ENCODE peak calls at places on chromosomes 12 and 14, in eight cellular contexts. C is adrenal gland, D is brain microvascular endothelial cell, Y is heart left ventricle, L is Peyer's patch, X is NB4, R is kidney, G is neural progenitor cell. K is an unnamed sample.
A peak's percentile ranks its signal among the peaks of the same experiment; 100 is the strongest.

GRCh38 chr14:31166271-31166561 is 41.4 kb downstream of the HECTD1 start:
- DNase-seq in C (no peak), D (no peak), Y (no peak), L (no peak), X (no peak), R (no peak), G (no peak), K (no peak)

GRCh38 chr12:79415754-79416435 is 274.9 kb downstream of the PAWR start:
- DNase-seq in C (no peak), D (no peak), Y (no peak), L (peak; percentile 52), X (no peak), R (no peak), G (no peak), K (peak; percentile 32)

GRCh38 chr12:6280053-6280469 is 30.4 kb upstream of the PLEKHG6 start:
- DNase-seq in C (peak; percentile 61), D (peak; percentile 68), Y (peak; percentile 48), L (peak; percentile 59), X (no peak), R (peak; percentile 84), G (no peak), K (peak; percentile 95)

GRCh38 chr14:54364555-54365415 is 32.0 kb upstream of the CDKN3 start:
- DNase-seq in C (no peak), D (no peak), Y (peak; percentile 68), L (no peak), X (no peak), R (no peak), G (no peak), K (peak; percentile 59)

GRCh38 chr12:40300490-40300889 is 75.7 kb downstream of the LRRK2 start:
- DNase-seq in C (no peak), D (no peak), Y (no peak), L (no peak), X (no peak), R (no peak), G (no peak), K (peak; percentile 11)

GRCh38 chr12:42119085-42119633 is 25.5 kb downstream of the GXYLT1 start:
- DNase-seq in C (no peak), D (peak; percentile 63), Y (no peak), L (no peak), X (no peak), R (no peak), G (no peak), K (peak; percentile 88)

GRCh38 chr14:94392510-94392935 is 4.1 kb upstream of the SERPINA1 start:
- DNase-seq in C (peak; percentile 30), D (peak; percentile 31), Y (peak; percentile 56), L (no peak), X (peak; percentile 95), R (no peak), G (no peak), K (no peak)

GRCh38 chr14:91493169-91493568 is 16.9 kb downstream of the PPP4R3A start:
- DNase-seq in C (no peak), D (no peak), Y (no peak), L (no peak), X (peak; percentile 45), R (no peak), G (no peak), K (peak; percentile 55)

GRCh38 chr12:88658009-88658408 is 77.7 kb upstream of the KITLG start:
- DNase-seq in C (no peak), D (no peak), Y (no peak), L (no peak), X (no peak), R (no peak), G (no peak), K (no peak)

GRCh38 chr14:99387880-99388279 is 92.8 kb downstream of the SETD3 start:
- DNase-seq in C (no peak), D (no peak), Y (no peak), L (no peak), X (no peak), R (no peak), G (no peak), K (no peak)

GRCh38 chr14:99393059-99393655 is 87.5 kb downstream of the SETD3 start:
- DNase-seq in C (no peak), D (no peak), Y (no peak), L (peak; percentile 74), X (peak; percentile 47), R (no peak), G (peak; percentile 70), K (peak; percentile 49)

GRCh38 chr14:99391671-99392070 is 89.0 kb downstream of the SETD3 start:
- DNase-seq in C (no peak), D (peak; percentile 30), Y (no peak), L (no peak), X (no peak), R (no peak), G (no peak), K (peak; percentile 74)

GRCh38 chr14:99388286-99388685 is 92.4 kb downstream of the SETD3 start:
- DNase-seq in C (no peak), D (no peak), Y (no peak), L (no peak), X (no peak), R (no peak), G (no peak), K (no peak)

DNA sequence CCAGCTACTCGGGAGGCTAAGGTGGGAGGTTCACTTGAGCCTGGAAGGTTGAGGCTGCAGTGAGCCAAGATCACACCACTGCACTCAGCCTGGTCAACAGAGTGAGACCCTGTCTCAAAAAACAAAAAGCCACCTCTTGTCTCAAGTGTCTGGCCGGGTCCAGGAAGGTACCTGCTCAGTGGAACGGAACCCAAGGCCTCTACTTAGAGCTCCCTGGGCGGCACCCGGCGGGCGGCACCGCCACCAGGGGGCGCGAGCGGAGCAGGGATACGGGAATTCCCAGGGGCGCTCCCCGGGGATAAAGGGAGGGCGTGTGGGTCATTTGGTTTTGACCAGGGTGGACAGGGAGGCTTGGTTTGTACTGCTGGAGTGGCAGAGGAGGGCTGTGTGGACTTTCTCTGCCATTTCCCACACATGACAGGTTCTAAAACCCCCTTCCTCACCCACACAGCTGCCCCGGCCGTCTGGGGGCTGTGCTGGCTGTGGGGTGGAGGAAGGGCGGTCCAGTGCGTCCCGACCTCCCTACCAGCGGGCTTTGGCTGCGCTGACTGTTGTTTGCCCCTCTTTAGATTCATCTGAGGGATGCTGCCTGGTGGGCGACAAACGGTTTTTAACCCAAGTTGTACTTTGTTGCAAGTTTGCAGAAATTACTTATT is 91.4 kb downstream of the SETD3 start:
- DNase-seq in C (peak; percentile 30), D (peak; percentile 16), Y (no peak), L (peak; percentile 79), X (peak; percentile 42), R (no peak), G (peak; percentile 80), K (peak; percentile 4)
- H3K4me3 ChIP-seq in C (no peak overlapping the region), D (no peak overlapping the region), Y (no peak overlapping the region), L (no peak overlapping the region), X (no peak overlapping the region), R (no peak overlapping the region), G (no peak overlapping the region), K (no peak overlapping the region)

GRCh38 chr12:57078519-57079404 is at the start of gene NEMP1:
- DNase-seq in C (peak; percentile 96), D (peak; percentile 100), Y (peak; percentile 98), L (peak; percentile 99), X (peak; percentile 100), R (peak; percentile 98), G (peak; percentile 100), K (peak; percentile 100)
- TF ChIP-seq CTCF in C (no peak), D (no peak), Y (no peak), L (no peak), X (no peak), R (no peak), G (no peak), K (no peak)

GRCh38 chr12:85835417-85835809 is 796 bp downstream of the RASSF9 start:
- DNase-seq in C (no peak), D (no peak), Y (no peak), L (no peak), X (no peak), R (no peak), G (peak; percentile 12), K (peak; percentile 7)
- H3K4me3 ChIP-seq in C (peak overlapping the region; percentile 13), D (peak overlapping the region; percentile 59), Y (peak overlapping the region; percentile 71), L (peak overlapping the region; percentile 42), X (no peak overlapping the region), R (peak overlapping the region; percentile 80), G (no peak overlapping the region), K (peak overlapping the region; percentile 46)

GRCh38 chr12:124508323-124509096 is 58.9 kb downstream of the NCOR2 start:
- DNase-seq in C (no peak), D (no peak), Y (peak; percentile 41), L (peak; percentile 59), X (peak; percentile 62), R (peak; percentile 84), G (no peak), K (no peak)
- TF ChIP-seq CTCF in C (no peak), D (peak; percentile 12), Y (no peak), L (no peak), X (peak; percentile 45), R (no peak), G (peak; percentile 23), K (no peak)

GRCh38 chr14:95877633-95878032 is 1.0 kb downstream of the TUNAR start:
- DNase-seq in C (no peak), D (no peak), Y (no peak), L (no peak), X (no peak), R (no peak), G (no peak), K (no peak)
- H3K4me3 ChIP-seq in C (no peak overlapping the region), D (no peak overlapping the region), Y (no peak overlapping the region), L (no peak overlapping the region), X (no peak overlapping the region), R (no peak overlapping the region), G (peak overlapping the region; percentile 67), K (no peak overlapping the region)

DNA sequence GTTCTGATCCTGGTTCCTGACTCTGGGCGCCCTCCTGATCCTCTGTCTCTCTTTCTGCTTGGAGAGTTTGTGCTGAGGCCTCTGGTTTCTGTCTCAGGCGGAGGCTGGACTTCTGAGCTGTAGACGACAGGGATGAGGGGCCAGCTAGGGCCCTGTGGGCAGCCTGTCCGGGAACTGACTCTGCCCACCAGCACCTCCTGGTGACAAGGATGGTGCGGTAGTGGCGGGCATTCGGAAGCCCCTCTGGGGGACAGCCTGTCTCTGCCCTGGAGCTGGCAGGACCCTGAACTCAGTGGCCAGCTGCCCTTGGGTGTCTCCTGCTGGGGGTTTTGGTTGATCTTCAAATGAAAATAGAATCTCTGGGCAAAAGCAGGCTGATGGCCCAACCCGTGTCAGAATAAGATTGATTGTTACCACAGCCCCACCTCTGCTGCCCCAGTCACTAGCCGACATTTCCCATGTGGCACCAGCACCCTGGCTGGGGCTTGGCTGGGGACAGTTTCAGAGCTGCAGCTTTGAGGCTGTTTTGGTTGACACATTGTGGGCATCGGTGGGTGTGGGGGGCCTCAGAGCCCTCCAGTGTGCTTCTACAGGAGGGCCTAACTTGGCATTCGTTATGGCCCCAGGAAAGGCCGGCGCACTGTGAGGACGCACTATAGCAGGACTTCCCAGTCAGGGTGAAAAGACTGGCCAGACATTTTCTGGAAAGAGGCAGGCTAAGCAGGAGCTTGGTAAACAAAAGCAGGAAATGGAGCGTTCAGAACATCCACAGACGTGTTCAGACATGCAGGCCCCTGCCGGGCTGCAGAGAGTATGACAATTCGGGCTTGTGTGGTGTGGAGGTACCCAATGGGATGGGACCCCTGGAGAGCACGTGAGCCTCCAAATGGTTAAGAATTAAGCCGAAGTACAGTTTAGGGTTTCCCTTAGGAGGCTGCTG is 16.1 kb downstream of the KRT80 start:
- DNase-seq in C (no peak), D (no peak), Y (no peak), L (no peak), X (no peak), R (no peak), G (peak; percentile 28), K (no peak)
- TF ChIP-seq CTCF in C (no peak), D (peak; percentile 39), Y (peak; percentile 24), L (no peak), X (no peak), R (peak; percentile 20), G (peak; percentile 15), K (no peak)

GRCh38 chr12:101838628-101839323 is 8.0 kb upstream of the GNPTAB start:
- DNase-seq in C (no peak), D (no peak), Y (no peak), L (peak; percentile 88), X (no peak), R (no peak), G (no peak), K (no peak)
- H3K4me3 ChIP-seq in C (no peak overlapping the region), D (no peak overlapping the region), Y (no peak overlapping the region), L (no peak overlapping the region), X (no peak overlapping the region), R (no peak overlapping the region), G (no peak overlapping the region), K (no peak overlapping the region)